ENCODE peak calls at places on chromosomes 1 and 21, in five cellular contexts. H is activated naive CD8-positive, alpha-beta T cell treated with anti-CD3 and anti-CD28 coated beads, Interleukin-2, amount 50 U/mL, for 24 hours; Q is CD8-positive, alpha-beta memory T cell; E is myocyte; M is fibroblast of lung. C is an unnamed sample.

GRCh38 chr1:154767315-154768240 is 102.5 kb downstream of the KCNN3 start:
- DNase-seq in E (peak), H (no peak), Q (no peak), M (peak), C (peak)

GRCh38 chr1:38044224-38045215 is 2.1 kb downstream of the POU3F1 start:
- DNase-seq in E (no peak), M (no peak), Q (no peak), H (no peak), C (no peak)

GRCh38 chr1:247448107-247448778 is 9.7 kb downstream of the OR2B11 start:
- DNase-seq in H (peak), M (peak), E (peak), Q (no peak), C (peak)

GRCh38 chr21:28127390-28127789 is 865.3 kb downstream of the LTN1 start:
- DNase-seq in Q (no peak), E (no peak), M (peak), H (no peak), C (no peak)

GRCh38 chr1:230113605-230114241 is 46.7 kb downstream of the GALNT2 start:
- DNase-seq in M (peak), H (no peak), Q (no peak), E (peak), C (peak)

GRCh38 chr21:44946254-44947041 is 6.6 kb downstream of the SLX9 start:
- DNase-seq in H (no peak), M (no peak), Q (no peak), E (no peak), C (no peak)

GRCh38 chr1:11779715-11780379 is 17.9 kb downstream of the C1orf167 start:
- DNase-seq in E (no peak), H (no peak), Q (no peak), M (no peak), C (no peak)

GRCh38 chr1:185244015-185244747 is 72.9 kb downstream of the IVNS1ABP start:
- DNase-seq in M (peak), H (peak), E (peak), Q (no peak), C (peak)

GRCh38 chr1:81912383-81912782 is 111.6 kb downstream of the ADGRL2 start:
- DNase-seq in E (no peak), M (no peak), H (no peak), Q (no peak), C (no peak)

GRCh38 chr1:59506952-59507351 is 210.1 kb downstream of the FGGY start:
- DNase-seq in Q (no peak), E (peak), H (no peak), M (peak), C (no peak)

GRCh38 chr1:50418600-50419109 is 4.6 kb downstream of the DMRTA2 start:
- DNase-seq in H (peak), E (no peak), Q (no peak), M (no peak), C (no peak)

GRCh38 chr1:65343286-65343685 is 33.9 kb downstream of the DNAJC6 start:
- DNase-seq in M (peak), Q (no peak), H (no peak), E (no peak), C (peak)

GRCh38 chr1:112721966-112722524 is 6.9 kb upstream of the PPM1J start:
- DNase-seq in Q (no peak), M (no peak), H (no peak), E (no peak), C (no peak)

GRCh38 chr1:5570931-5571330 is 421.3 kb downstream of the NPHP4 start:
- DNase-seq in Q (no peak), H (no peak), E (no peak), M (no peak), C (no peak)

GRCh38 chr1:19425643-19426245 is 59.6 kb downstream of the CAPZB start:
- DNase-seq in M (no peak), E (no peak), Q (no peak), H (no peak), C (no peak)

GRCh38 chr1:233375653-233376052 is 48.1 kb downstream of the MAP3K21 start:
- DNase-seq in Q (no peak), E (no peak), M (no peak), H (no peak), C (no peak)

GRCh38 chr1:162218546-162218945 is 149.1 kb downstream of the NOS1AP start:
- DNase-seq in H (no peak), M (no peak), E (no peak), Q (no peak), C (no peak)

GRCh38 chr1:64878931-64879710 is 87.2 kb downstream of the JAK1 start:
- DNase-seq in H (no peak), M (peak), E (no peak), Q (no peak), C (peak)

GRCh38 chr21:34280987-34281386 is 82.8 kb upstream of the KCNE2 start:
- DNase-seq in M (no peak), Q (no peak), E (no peak), H (no peak), C (no peak)

C was measured in brain microvascular endothelial cell.